ENCODE peak calls at places on chromosome 20, in six cellular contexts. One of them, this sample, is unnamed. For H3K4me1, the result is how much of the 10 kb centered on the place peaks cover.

GRCh38 chr20:52035498-52035897 is 156.1 kb downstream of the ZFP64 start:
- DNase-seq in A673: no peak
- DNase-seq in IMR-90: no peak
- DNase-seq in cardiac muscle cell: no peak
- DNase-seq in hepatocyte: no peak
- DNase-seq in tibial artery: no peak
- DNase-seq in this sample: no peak

GRCh38 chr20:8535403-8536003 is 403.4 kb downstream of the PLCB1 start:
- DNase-seq in A673: peak
- DNase-seq in IMR-90: no peak
- DNase-seq in cardiac muscle cell: peak
- DNase-seq in hepatocyte: no peak
- DNase-seq in tibial artery: no peak
- DNase-seq in this sample: peak

GRCh38 chr20:36836591-36837329 is 39.2 kb upstream of the TLDC2 start:
- DNase-seq in A673: peak
- DNase-seq in IMR-90: peak
- DNase-seq in cardiac muscle cell: peak
- DNase-seq in hepatocyte: peak
- DNase-seq in tibial artery: no peak
- DNase-seq in this sample: peak

GRCh38 chr20:46330072-46330763 is 21.9 kb upstream of the CDH22 start:
- DNase-seq in A673: no peak
- DNase-seq in IMR-90: no peak
- DNase-seq in cardiac muscle cell: no peak
- DNase-seq in hepatocyte: no peak
- DNase-seq in tibial artery: no peak
- DNase-seq in this sample: no peak

GRCh38 chr20:50346372-50347347 is 156.0 kb downstream of the CEBPB start:
- DNase-seq in A673: peak
- DNase-seq in IMR-90: peak
- DNase-seq in cardiac muscle cell: peak
- DNase-seq in hepatocyte: peak
- DNase-seq in tibial artery: peak
- DNase-seq in this sample: no peak

GRCh38 chr20:34744847-34745246 is 40.7 kb downstream of the TP53INP2 start:
- DNase-seq in A673: no peak
- DNase-seq in IMR-90: no peak
- DNase-seq in cardiac muscle cell: no peak
- DNase-seq in hepatocyte: no peak
- DNase-seq in tibial artery: no peak
- DNase-seq in this sample: no peak

GRCh38 chr20:46990811-46991567 is 96.3 kb downstream of the EYA2 start:
- DNase-seq in A673: no peak
- DNase-seq in IMR-90: no peak
- DNase-seq in cardiac muscle cell: no peak
- DNase-seq in hepatocyte: no peak
- DNase-seq in tibial artery: no peak
- DNase-seq in this sample: no peak

GRCh38 chr20:15742076-15742475 is 831.2 kb downstream of the KIF16B start:
- DNase-seq in A673: no peak
- DNase-seq in IMR-90: no peak
- DNase-seq in cardiac muscle cell: no peak
- DNase-seq in hepatocyte: no peak
- DNase-seq in tibial artery: no peak
- DNase-seq in this sample: no peak

GRCh38 chr20:47055699-47056369 is 161.2 kb downstream of the EYA2 start:
- DNase-seq in A673: no peak
- DNase-seq in IMR-90: peak
- DNase-seq in cardiac muscle cell: no peak
- DNase-seq in hepatocyte: peak
- DNase-seq in tibial artery: no peak
- DNase-seq in this sample: no peak

GRCh38 chr20:34579191-34579661 is 20.7 kb downstream of the MAP1LC3A start:
- DNase-seq in A673: peak
- DNase-seq in IMR-90: peak
- DNase-seq in cardiac muscle cell: no peak
- DNase-seq in hepatocyte: peak
- DNase-seq in tibial artery: peak
- DNase-seq in this sample: no peak

GRCh38 chr20:55472704-55473103 is 532.6 kb downstream of the CBLN4 start:
- DNase-seq in A673: no peak
- DNase-seq in IMR-90: no peak
- DNase-seq in cardiac muscle cell: peak
- DNase-seq in hepatocyte: no peak
- DNase-seq in tibial artery: no peak
- DNase-seq in this sample: no peak

GRCh38 chr20:54938707-54939106 is 463.3 kb downstream of the DOK5 start:
- DNase-seq in A673: peak
- DNase-seq in IMR-90: no peak
- DNase-seq in cardiac muscle cell: no peak
- DNase-seq in hepatocyte: no peak
- DNase-seq in tibial artery: no peak
- DNase-seq in this sample: no peak

GRCh38 chr20:50609438-50609989 is 81.8 kb downstream of the RIPOR3 start:
- DNase-seq in A673: no peak
- DNase-seq in IMR-90: no peak
- DNase-seq in cardiac muscle cell: no peak
- DNase-seq in hepatocyte: no peak
- DNase-seq in tibial artery: no peak
- DNase-seq in this sample: no peak

GRCh38 chr20:16049478-16050093 is 523.7 kb downstream of the KIF16B start:
- DNase-seq in A673: no peak
- DNase-seq in IMR-90: no peak
- DNase-seq in cardiac muscle cell: no peak
- DNase-seq in hepatocyte: no peak
- DNase-seq in tibial artery: no peak
- DNase-seq in this sample: no peak

GRCh38 chr20:19566226-19566960 is 191.7 kb upstream of the RIN2 start:
- DNase-seq in A673: no peak
- DNase-seq in IMR-90: no peak
- DNase-seq in cardiac muscle cell: no peak
- DNase-seq in hepatocyte: no peak
- DNase-seq in tibial artery: no peak
- DNase-seq in this sample: no peak

GRCh38 chr20:51492167-51493092 is 50.1 kb downstream of the NFATC2 start:
- DNase-seq in A673: peak
- DNase-seq in IMR-90: no peak
- DNase-seq in cardiac muscle cell: peak
- DNase-seq in hepatocyte: peak
- DNase-seq in tibial artery: peak
- DNase-seq in this sample: peak

GRCh38 chr20:36219671-36220220 is 16.5 kb upstream of the AAR2 start:
- DNase-seq in A673: no peak
- DNase-seq in IMR-90: no peak
- DNase-seq in cardiac muscle cell: no peak
- DNase-seq in hepatocyte: no peak
- DNase-seq in tibial artery: no peak
- DNase-seq in this sample: no peak

GRCh38 chr20:46012926-46013825 is 4.5 kb downstream of the MMP9 start:
- DNase-seq in A673: no peak
- DNase-seq in IMR-90: no peak
- DNase-seq in cardiac muscle cell: no peak
- DNase-seq in hepatocyte: no peak
- DNase-seq in tibial artery: no peak
- DNase-seq in this sample: no peak

GRCh38 chr20:20425785-20426471 is 58.0 kb downstream of the INSM1 start:
- DNase-seq in A673: no peak
- DNase-seq in IMR-90: peak
- DNase-seq in cardiac muscle cell: no peak
- DNase-seq in hepatocyte: no peak
- DNase-seq in tibial artery: no peak
- DNase-seq in this sample: no peak

GRCh38 chr20:17671565-17671964 is 10.5 kb downstream of the RRBP1 start:
- DNase-seq in A673: no peak
- DNase-seq in IMR-90: no peak
- DNase-seq in cardiac muscle cell: no peak
- DNase-seq in hepatocyte: no peak
- DNase-seq in tibial artery: no peak
- DNase-seq in this sample: no peak

GRCh38 chr20:54458219-54458618 is 17.2 kb upstream of the DOK5 start:
- DNase-seq in A673: no peak
- DNase-seq in IMR-90: no peak
- DNase-seq in cardiac muscle cell: no peak
- DNase-seq in hepatocyte: no peak
- DNase-seq in tibial artery: no peak
- DNase-seq in this sample: no peak

GRCh38 chr20:44074252-44075151 is 112.5 kb downstream of the JPH2 start:
- DNase-seq in A673: no peak
- DNase-seq in IMR-90: peak
- DNase-seq in cardiac muscle cell: peak
- DNase-seq in hepatocyte: no peak
- DNase-seq in tibial artery: peak
- DNase-seq in this sample: no peak

GRCh38 chr20:52312131-52312729 is 120.7 kb upstream of the ZFP64 start:
- DNase-seq in A673: peak
- DNase-seq in IMR-90: peak
- DNase-seq in cardiac muscle cell: peak
- DNase-seq in hepatocyte: peak
- DNase-seq in tibial artery: no peak
- DNase-seq in this sample: peak

GRCh38 chr20:59657459-59658046 is 53.2 kb downstream of the PHACTR3 start:
- DNase-seq in A673: no peak
- DNase-seq in IMR-90: no peak
- DNase-seq in cardiac muscle cell: no peak
- DNase-seq in hepatocyte: no peak
- DNase-seq in tibial artery: no peak
- DNase-seq in this sample: no peak

GRCh38 chr20:47540443-47541354 is 39.0 kb downstream of the NCOA3 start:
- DNase-seq in A673: peak
- DNase-seq in IMR-90: peak
- DNase-seq in cardiac muscle cell: no peak
- DNase-seq in hepatocyte: peak
- DNase-seq in tibial artery: no peak
- DNase-seq in this sample: peak

GRCh38 chr20:58513580-58514285 is 1.5 kb downstream of the APCDD1L start:
- DNase-seq in A673: no peak
- DNase-seq in IMR-90: no peak
- DNase-seq in cardiac muscle cell: no peak
- DNase-seq in hepatocyte: no peak
- DNase-seq in tibial artery: no peak
- DNase-seq in this sample: no peak
- H3K4me1 ChIP-seq in A673: under half
- H3K4me1 ChIP-seq in IMR-90: under half
- H3K4me1 ChIP-seq in cardiac muscle cell: under half
- H3K4me1 ChIP-seq in hepatocyte: under half
- H3K4me1 ChIP-seq in tibial artery: under half
- H3K4me1 ChIP-seq in this sample: under half

GRCh38 chr20:33443006-33443511 is 504 bp downstream of the SNTA1 start:
- DNase-seq in A673: no peak
- DNase-seq in IMR-90: no peak
- DNase-seq in cardiac muscle cell: peak
- DNase-seq in hepatocyte: peak
- DNase-seq in tibial artery: peak
- DNase-seq in this sample: peak

GRCh38 chr20:33443512-33444239 is at the start of gene SNTA1:
- DNase-seq in A673: peak
- DNase-seq in IMR-90: peak
- DNase-seq in cardiac muscle cell: peak
- DNase-seq in hepatocyte: peak
- DNase-seq in tibial artery: peak
- DNase-seq in this sample: peak

GRCh38 chr20:33441142-33441955 is 2.2 kb downstream of the SNTA1 start:
- DNase-seq in A673: no peak
- DNase-seq in IMR-90: no peak
- DNase-seq in cardiac muscle cell: peak
- DNase-seq in hepatocyte: peak
- DNase-seq in tibial artery: no peak
- DNase-seq in this sample: peak

GRCh38 chr20:33444797-33445560 is 1.4 kb upstream of the SNTA1 start:
- DNase-seq in A673: no peak
- DNase-seq in IMR-90: no peak
- DNase-seq in cardiac muscle cell: peak
- DNase-seq in hepatocyte: peak
- DNase-seq in tibial artery: no peak
- DNase-seq in this sample: peak

DNA sequence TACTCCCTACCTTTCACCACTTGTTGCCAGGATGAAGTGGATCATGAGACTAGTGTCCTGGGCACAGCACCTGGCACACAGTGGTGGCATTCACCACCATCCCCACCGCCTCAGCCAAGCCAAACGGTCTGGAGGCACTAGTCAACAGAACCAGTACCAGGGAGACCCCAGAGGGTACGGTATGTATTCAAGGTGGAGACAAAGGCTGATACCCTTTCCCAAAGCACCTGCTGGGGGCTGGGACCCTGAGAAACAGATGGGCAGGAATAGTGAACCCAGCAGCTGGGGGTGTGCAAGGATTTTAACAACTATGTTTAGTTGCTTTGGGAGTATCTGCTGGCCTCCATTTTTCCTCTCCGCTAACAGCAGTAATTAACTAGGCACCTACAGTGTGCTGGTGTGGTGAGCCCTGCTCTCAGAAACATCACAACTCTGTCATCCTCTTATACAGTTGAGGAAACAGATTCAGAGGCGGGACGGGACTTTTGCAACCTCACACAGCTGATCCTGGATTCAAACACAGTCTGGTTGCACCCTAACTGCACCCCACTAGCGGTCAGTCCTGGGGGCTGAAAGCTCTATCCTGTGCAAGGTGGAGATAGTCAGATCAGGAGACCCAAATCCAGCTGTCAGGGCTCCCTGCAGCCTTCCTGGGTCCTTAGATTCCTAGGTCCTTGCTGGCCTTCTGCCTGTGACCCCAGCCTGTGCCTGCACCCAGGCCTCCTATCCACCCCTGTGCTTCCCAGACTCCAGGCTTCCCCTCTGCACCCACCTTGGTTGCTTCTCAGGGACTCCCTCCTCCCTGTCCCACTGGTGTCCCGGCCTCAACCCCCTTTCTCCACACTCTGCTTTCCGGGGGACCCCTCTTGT is 1.2 kb downstream of the SNTA1 start:
- DNase-seq in A673: no peak
- DNase-seq in IMR-90: no peak
- DNase-seq in cardiac muscle cell: no peak
- DNase-seq in hepatocyte: no peak
- DNase-seq in tibial artery: no peak
- DNase-seq in this sample: peak
- H3K4me1 ChIP-seq in A673: under half
- H3K4me1 ChIP-seq in IMR-90: under half
- H3K4me1 ChIP-seq in cardiac muscle cell: half or more
- H3K4me1 ChIP-seq in hepatocyte: under half
- H3K4me1 ChIP-seq in tibial artery: half or more
- H3K4me1 ChIP-seq in this sample: under half

DNA sequence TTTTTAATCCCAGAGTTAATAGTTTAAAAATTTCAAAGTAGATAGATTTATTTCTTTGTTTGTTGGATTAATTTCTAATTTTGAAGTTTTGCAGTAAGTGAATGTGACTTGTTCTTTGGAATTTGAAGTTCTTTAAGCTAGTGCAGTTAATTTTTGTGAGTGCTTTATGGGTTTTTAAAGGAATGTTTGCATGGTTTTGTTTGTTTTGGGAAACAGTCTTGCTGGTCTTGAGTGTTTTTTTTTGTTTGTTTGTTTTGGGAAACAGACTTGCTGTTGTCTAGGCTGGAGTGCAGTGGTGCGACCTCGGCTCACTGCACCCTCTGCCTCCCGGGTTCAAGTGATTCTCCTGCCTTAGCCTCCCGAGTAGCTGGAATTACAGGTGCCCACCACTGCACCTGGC is 9.5 kb downstream of the PANK2 start:
- DNase-seq in A673: no peak
- DNase-seq in IMR-90: no peak
- DNase-seq in cardiac muscle cell: no peak
- DNase-seq in hepatocyte: no peak
- DNase-seq in tibial artery: no peak
- DNase-seq in this sample: no peak
- H3K4me1 ChIP-seq in A673: under half
- H3K4me1 ChIP-seq in IMR-90: under half
- H3K4me1 ChIP-seq in cardiac muscle cell: under half
- H3K4me1 ChIP-seq in hepatocyte: under half
- H3K4me1 ChIP-seq in tibial artery: half or more
- H3K4me1 ChIP-seq in this sample: under half

GRCh38 chr20:31559704-31560093 is 45.4 kb upstream of the ID1 start:
- DNase-seq in A673: no peak
- DNase-seq in IMR-90: no peak
- DNase-seq in cardiac muscle cell: no peak
- DNase-seq in hepatocyte: no peak
- DNase-seq in tibial artery: no peak
- DNase-seq in this sample: no peak
- H3K4me1 ChIP-seq in A673: under half
- H3K4me1 ChIP-seq in IMR-90: under half
- H3K4me1 ChIP-seq in cardiac muscle cell: under half
- H3K4me1 ChIP-seq in hepatocyte: under half
- H3K4me1 ChIP-seq in tibial artery: under half
- H3K4me1 ChIP-seq in this sample: under half